ENCODE peak calls at places on chromosome 15, in seven cellular contexts. E, S, L, O, M, H and B are unnamed samples.
A peak's percentile ranks its signal among the peaks of the same experiment; 100 is the strongest.

GRCh38 chr15:87707581-87708130 is 548.9 kb downstream of the NTRK3 start:
- DNase-seq in E (no peak), S (no peak), L (no peak), O (no peak), M (no peak), H (no peak), B (no peak)

GRCh38 chr15:33903661-33904060 is 64.6 kb upstream of the CHRM5 start:
- DNase-seq in E (no peak), S (no peak), L (no peak), O (no peak), M (peak; percentile 81), H (no peak), B (no peak)

GRCh38 chr15:51749307-51749706 is 2.1 kb upstream of the TMOD2 start:
- DNase-seq in E (no peak), S (no peak), L (no peak), O (no peak), M (no peak), H (no peak), B (no peak)

GRCh38 chr15:63763476-63764123 is 70.1 kb downstream of the HERC1 start:
- DNase-seq in E (no peak), S (no peak), L (no peak), O (peak; percentile 54), M (peak; percentile 55), H (no peak), B (no peak)

GRCh38 chr15:85760531-85761371 is 34.0 kb downstream of the KLHL25 start:
- DNase-seq in E (no peak), S (no peak), L (no peak), O (no peak), M (no peak), H (no peak), B (no peak)

GRCh38 chr15:92901053-92901761 is 1.1 kb downstream of the CHD2 start:
- DNase-seq in E (no peak), S (no peak), L (peak; percentile 23), O (peak; percentile 56), M (no peak), H (no peak), B (no peak)

GRCh38 chr15:61084502-61084901 is 144.6 kb downstream of the RORA start:
- DNase-seq in E (no peak), S (no peak), L (no peak), O (no peak), M (no peak), H (no peak), B (no peak)

GRCh38 chr15:85649372-85649771 is 145.4 kb downstream of the KLHL25 start:
- DNase-seq in E (no peak), S (no peak), L (no peak), O (peak; percentile 93), M (no peak), H (no peak), B (peak; percentile 39)

GRCh38 chr15:84821501-84822021 is 4.4 kb downstream of the ALPK3 start:
- DNase-seq in E (no peak), S (no peak), L (no peak), O (no peak), M (no peak), H (no peak), B (no peak)

GRCh38 chr15:37245358-37245757 is 145.0 kb upstream of the MEIS2 start:
- DNase-seq in E (no peak), S (no peak), L (no peak), O (no peak), M (no peak), H (no peak), B (no peak)

GRCh38 chr15:67915374-67916050 is 75.7 kb upstream of the RNU6-1 start:
- DNase-seq in E (no peak), S (peak; percentile 56), L (no peak), O (no peak), M (peak; percentile 57), H (no peak), B (peak; percentile 87)

GRCh38 chr15:60208708-60209107 is 189.1 kb downstream of the ANXA2 start:
- DNase-seq in E (no peak), S (no peak), L (no peak), O (peak; percentile 9), M (no peak), H (no peak), B (no peak)

GRCh38 chr15:100033140-100033857 is 300.1 kb upstream of the LYSMD4 start:
- DNase-seq in E (no peak), S (no peak), L (no peak), O (no peak), M (peak; percentile 3), H (no peak), B (no peak)

GRCh38 chr15:83449250-83449671 is 2.1 kb downstream of the SH3GL3 start:
- DNase-seq in E (no peak), S (no peak), L (no peak), O (no peak), M (no peak), H (no peak), B (no peak)

GRCh38 chr15:31758126-31758525 is 272.2 kb upstream of the CHRNA7 start:
- DNase-seq in E (no peak), S (no peak), L (peak; percentile 95), O (peak; percentile 18), M (peak; percentile 55), H (peak; percentile 16), B (peak; percentile 34)

GRCh38 chr15:33293619-33294309 is 17.0 kb upstream of the RYR3 start:
- DNase-seq in E (peak; percentile 52), S (peak; percentile 21), L (no peak), O (peak; percentile 18), M (peak; percentile 53), H (no peak), B (no peak)

GRCh38 chr15:91915576-91915975 is 62.1 kb downstream of the SLCO3A1 start:
- DNase-seq in E (no peak), S (no peak), L (no peak), O (no peak), M (no peak), H (no peak), B (no peak)

GRCh38 chr15:93943607-93944006 is 287.8 kb upstream of the MCTP2 start:
- DNase-seq in E (no peak), S (no peak), L (no peak), O (peak; percentile 50), M (no peak), H (no peak), B (peak; percentile 13)

GRCh38 chr15:61383421-61383820 is 154.3 kb upstream of the RORA start:
- DNase-seq in E (no peak), S (no peak), L (no peak), O (peak; percentile 91), M (no peak), H (no peak), B (no peak)

GRCh38 chr15:99454941-99455795 is 110.6 kb upstream of the MEF2A start:
- DNase-seq in E (peak; percentile 92), S (no peak), L (no peak), O (peak; percentile 98), M (peak; percentile 88), H (peak; percentile 51), B (peak; percentile 91)

GRCh38 chr15:43440721-43441281 is 52.2 kb downstream of the TP53BP1 start:
- DNase-seq in E (peak; percentile 55), S (peak; percentile 45), L (peak; percentile 89), O (peak; percentile 98), M (peak; percentile 94), H (peak; percentile 62), B (peak; percentile 71)

GRCh38 chr15:90211440-90212168 is 10.5 kb downstream of the SEMA4B start:
- DNase-seq in E (peak; percentile 89), S (no peak), L (no peak), O (peak; percentile 36), M (peak; percentile 93), H (peak; percentile 66), B (peak; percentile 86)

GRCh38 chr15:90211009-90211408 is 9.9 kb downstream of the SEMA4B start:
- DNase-seq in E (no peak), S (no peak), L (no peak), O (no peak), M (no peak), H (no peak), B (no peak)

GRCh38 chr15:90209591-90209990 is 8.5 kb downstream of the SEMA4B start:
- DNase-seq in E (no peak), S (no peak), L (no peak), O (no peak), M (peak; percentile 38), H (no peak), B (no peak)

GRCh38 chr15:90212221-90213079 is 11.3 kb downstream of the SEMA4B start:
- DNase-seq in E (peak; percentile 77), S (no peak), L (no peak), O (no peak), M (peak; percentile 88), H (no peak), B (peak; percentile 4)

GRCh38 chr15:90210593-90210992 is 9.5 kb downstream of the SEMA4B start:
- DNase-seq in E (no peak), S (no peak), L (no peak), O (no peak), M (no peak), H (no peak), B (no peak)
- TF ChIP-seq EZH2 in E (no peak), S (no peak), L (no peak), O (no peak), M (no peak), H (no peak), B (no peak)

DNA sequence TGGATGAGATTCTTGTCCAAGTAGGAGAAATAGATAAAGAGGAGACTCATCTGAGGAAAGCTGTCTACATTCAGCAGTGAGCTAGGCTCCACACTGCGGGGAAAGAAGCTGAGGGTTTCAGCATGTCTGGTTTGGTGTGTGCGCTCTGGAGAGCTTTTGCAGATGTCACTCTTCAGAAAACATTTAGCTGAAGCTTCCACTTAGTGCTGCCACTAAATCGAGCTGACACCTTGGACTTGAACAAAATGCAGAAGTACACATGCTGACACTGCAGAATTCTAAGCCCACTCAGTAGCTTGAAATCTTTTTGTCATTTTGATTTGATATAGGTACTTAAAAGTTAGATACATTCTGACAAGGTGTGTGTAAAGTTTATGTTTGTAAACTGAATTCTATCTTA is 32.3 kb upstream of the CRTC3 start:
- DNase-seq in E (no peak), S (no peak), L (no peak), O (no peak), M (no peak), H (no peak), B (no peak)
- H3K27ac ChIP-seq in E (no peak overlapping the region), S (no peak overlapping the region), L (no peak overlapping the region), O (no peak overlapping the region), M (peak overlapping the region; percentile 3), H (no peak overlapping the region), B (no peak overlapping the region)

GRCh38 chr15:78983146-78983918 is 38.5 kb upstream of the CTSH start:
- DNase-seq in E (no peak), S (no peak), L (no peak), O (no peak), M (no peak), H (no peak), B (no peak)
- H3K9me2 ChIP-seq in E (no peaks in the 10 kb centered on the region), S (no peaks in the 10 kb centered on the region), L (no peaks in the 10 kb centered on the region), O (no peaks in the 10 kb centered on the region), M (no peaks in the 10 kb centered on the region), H (no peaks in the 10 kb centered on the region), B (no peaks in the 10 kb centered on the region)

GRCh38 chr15:52784799-52785671 is 5.1 kb downstream of the ONECUT1 start:
- DNase-seq in E (no peak), S (peak; percentile 46), L (no peak), O (no peak), M (no peak), H (no peak), B (no peak)

GRCh38 chr15:52783929-52784798 is 6.0 kb downstream of the ONECUT1 start:
- DNase-seq in E (no peak), S (peak; percentile 87), L (no peak), O (no peak), M (no peak), H (no peak), B (peak; percentile 55)

GRCh38 chr15:52782514-52782913 is 7.6 kb downstream of the ONECUT1 start:
- DNase-seq in E (no peak), S (no peak), L (no peak), O (no peak), M (no peak), H (no peak), B (no peak)

GRCh38 chr15:52785672-52786406 is 4.3 kb downstream of the ONECUT1 start:
- DNase-seq in E (no peak), S (peak; percentile 41), L (no peak), O (no peak), M (no peak), H (no peak), B (no peak)

GRCh38 chr15:52783191-52783829 is 6.8 kb downstream of the ONECUT1 start:
- DNase-seq in E (no peak), S (peak; percentile 93), L (no peak), O (no peak), M (no peak), H (no peak), B (peak; percentile 68)
- TF ChIP-seq EZH2 in E (no peak), S (peak; percentile 64), L (no peak), O (peak; percentile 68), M (no peak), H (no peak), B (peak; percentile 67)